ENCODE peak calls at places on chromosomes 16 and 17, in six cellular contexts. I, A, U, J, V and Y are unnamed samples.

GRCh38 chr16:21069986-21070385 is 80.7 kb downstream of the DNAH3 start:
- DNase-seq in I (no peak), A (no peak), U (no peak), J (no peak), V (no peak), Y (no peak)

GRCh38 chr16:17578921-17579876 is 108.4 kb upstream of the XYLT1 start:
- DNase-seq in I (peak), A (peak), U (peak), J (no peak), V (peak), Y (peak)

GRCh38 chr16:12546918-12547607 is 256.6 kb downstream of the CPPED1 start:
- DNase-seq in I (no peak), A (no peak), U (no peak), J (no peak), V (no peak), Y (no peak)

GRCh38 chr16:84829168-84829965 is 9.6 kb downstream of the CRISPLD2 start:
- DNase-seq in I (no peak), A (no peak), U (peak), J (no peak), V (peak), Y (peak)

GRCh38 chr17:59220328-59221158 is at the start of gene GDPD1:
- DNase-seq in I (peak), A (peak), U (peak), J (peak), V (peak), Y (peak)

GRCh38 chr16:30675133-30675532 is 16.9 kb downstream of the FBRS start:
- DNase-seq in I (no peak), A (no peak), U (no peak), J (no peak), V (no peak), Y (no peak)

GRCh38 chr17:61361084-61361483 is 38.6 kb upstream of the TBX2 start:
- DNase-seq in I (no peak), A (no peak), U (peak), J (peak), V (peak), Y (peak)

GRCh38 chr16:4273858-4274291 is 1.1 kb upstream of the TFAP4 start:
- DNase-seq in I (no peak), A (no peak), U (peak), J (no peak), V (peak), Y (peak)

GRCh38 chr16:14600164-14600563 is 29.9 kb downstream of the PARN start:
- DNase-seq in I (no peak), A (no peak), U (peak), J (peak), V (peak), Y (peak)

GRCh38 chr16:87584271-87584670 is 18.0 kb upstream of the JPH3 start:
- DNase-seq in I (no peak), A (no peak), U (no peak), J (no peak), V (no peak), Y (no peak)

GRCh38 chr17:33596904-33597303 is 303.8 kb upstream of the ASIC2 start:
- DNase-seq in I (no peak), A (no peak), U (no peak), J (no peak), V (no peak), Y (no peak)

GRCh38 chr17:48125829-48126612 is 18.5 kb downstream of the SNX11 start:
- DNase-seq in I (no peak), A (no peak), U (no peak), J (no peak), V (no peak), Y (no peak)

GRCh38 chr17:65990593-65990992 is 201.3 kb downstream of the CEP112 start:
- DNase-seq in I (no peak), A (no peak), U (no peak), J (no peak), V (no peak), Y (no peak)

GRCh38 chr16:5505093-5505887 is 407.7 kb upstream of the EEF2KMT start:
- DNase-seq in I (no peak), A (no peak), U (no peak), J (no peak), V (no peak), Y (no peak)

GRCh38 chr16:85431431-85432124 is 181.5 kb upstream of the GSE1 start:
- DNase-seq in I (no peak), A (no peak), U (no peak), J (no peak), V (no peak), Y (no peak)

GRCh38 chr16:22092143-22092933 is at the start of gene VWA3A:
- DNase-seq in I (no peak), A (no peak), U (peak), J (no peak), V (no peak), Y (peak)

GRCh38 chr17:258045-258734 is 76.7 kb upstream of the DOC2B start:
- DNase-seq in I (no peak), A (no peak), U (no peak), J (no peak), V (no peak), Y (no peak)

GRCh38 chr16:67001726-67002125 is 13.3 kb downstream of the CES4A start:
- DNase-seq in I (no peak), A (no peak), U (peak), J (no peak), V (peak), Y (no peak)

GRCh38 chr16:4408323-4408690 is 8.1 kb downstream of the CORO7 start:
- DNase-seq in I (no peak), A (no peak), U (no peak), J (no peak), V (no peak), Y (no peak)

GRCh38 chr16:22635345-22635744 is 124.7 kb downstream of the NPIPB5 start:
- DNase-seq in I (no peak), A (no peak), U (no peak), J (no peak), V (no peak), Y (no peak)

GRCh38 chr16:22675745-22676540 is 138.0 kb upstream of the HS3ST2 start:
- DNase-seq in I (no peak), A (no peak), U (no peak), J (no peak), V (no peak), Y (no peak)

GRCh38 chr16:57621521-57622268 is 6.7 kb upstream of the ADGRG1 start:
- DNase-seq in I (no peak), A (peak), U (no peak), J (no peak), V (no peak), Y (no peak)

GRCh38 chr17:76641501-76641900 is 2.1 kb downstream of the ST6GALNAC1 start:
- DNase-seq in I (no peak), A (no peak), U (no peak), J (no peak), V (no peak), Y (no peak)